ENCODE peak calls at places on chromosomes 7 and 10, in seven cellular contexts. One of them, this sample, is unnamed.

GRCh38 chr10:114332301-114332797 is 72.0 kb downstream of the AFAP1L2 start:
- DNase-seq in GDM1: no peak
- DNase-seq in kidney epithelial cell: no peak
- DNase-seq in GF-D8: no peak
- DNase-seq in H54: no peak
- DNase-seq in activated CD4-positive, alpha-beta T cell treated with anti-CD3 and anti-CD28 coated beads, Interleukin-2, amount 50 U/mL, for 4 hours: no peak
- DNase-seq in NCI-H2029 treated with DMSO at 0.1 percent for 48 hours: no peak
- DNase-seq in this sample: no peak

GRCh38 chr10:72243822-72244437 is 27.9 kb upstream of the ASCC1 start:
- DNase-seq in activated CD4-positive, alpha-beta T cell treated with anti-CD3 and anti-CD28 coated beads, Interleukin-2, amount 50 U/mL, for 4 hours: no peak
- DNase-seq in GF-D8: no peak
- DNase-seq in kidney epithelial cell: no peak
- DNase-seq in NCI-H2029 treated with DMSO at 0.1 percent for 48 hours: no peak
- DNase-seq in H54: no peak
- DNase-seq in GDM1: no peak
- DNase-seq in this sample: no peak

GRCh38 chr10:4306871-4307270 is 519.1 kb upstream of the AKR1E2 start:
- DNase-seq in GF-D8: no peak
- DNase-seq in activated CD4-positive, alpha-beta T cell treated with anti-CD3 and anti-CD28 coated beads, Interleukin-2, amount 50 U/mL, for 4 hours: no peak
- DNase-seq in H54: no peak
- DNase-seq in NCI-H2029 treated with DMSO at 0.1 percent for 48 hours: no peak
- DNase-seq in kidney epithelial cell: no peak
- DNase-seq in GDM1: no peak
- DNase-seq in this sample: no peak

GRCh38 chr7:45980181-45980905 is 59.3 kb upstream of the IGFBP3 start:
- DNase-seq in H54: no peak
- DNase-seq in NCI-H2029 treated with DMSO at 0.1 percent for 48 hours: no peak
- DNase-seq in GF-D8: no peak
- DNase-seq in GDM1: no peak
- DNase-seq in kidney epithelial cell: no peak
- DNase-seq in activated CD4-positive, alpha-beta T cell treated with anti-CD3 and anti-CD28 coated beads, Interleukin-2, amount 50 U/mL, for 4 hours: no peak
- DNase-seq in this sample: no peak

GRCh38 chr7:27921081-27921836 is 181.3 kb downstream of the TAX1BP1 start:
- DNase-seq in activated CD4-positive, alpha-beta T cell treated with anti-CD3 and anti-CD28 coated beads, Interleukin-2, amount 50 U/mL, for 4 hours: no peak
- DNase-seq in GF-D8: peak
- DNase-seq in kidney epithelial cell: peak
- DNase-seq in H54: peak
- DNase-seq in NCI-H2029 treated with DMSO at 0.1 percent for 48 hours: peak
- DNase-seq in GDM1: peak
- DNase-seq in this sample: peak

GRCh38 chr10:100519321-100520051 is at the start of gene SEC31B:
- DNase-seq in GF-D8: no peak
- DNase-seq in NCI-H2029 treated with DMSO at 0.1 percent for 48 hours: no peak
- DNase-seq in H54: no peak
- DNase-seq in kidney epithelial cell: no peak
- DNase-seq in activated CD4-positive, alpha-beta T cell treated with anti-CD3 and anti-CD28 coated beads, Interleukin-2, amount 50 U/mL, for 4 hours: no peak
- DNase-seq in GDM1: no peak
- DNase-seq in this sample: no peak

GRCh38 chr10:80945267-80945880 is 407.7 kb downstream of the SH2D4B start:
- DNase-seq in kidney epithelial cell: no peak
- DNase-seq in NCI-H2029 treated with DMSO at 0.1 percent for 48 hours: no peak
- DNase-seq in activated CD4-positive, alpha-beta T cell treated with anti-CD3 and anti-CD28 coated beads, Interleukin-2, amount 50 U/mL, for 4 hours: no peak
- DNase-seq in GF-D8: no peak
- DNase-seq in GDM1: no peak
- DNase-seq in H54: no peak
- DNase-seq in this sample: no peak

GRCh38 chr7:74474271-74474865 is 20.7 kb downstream of the GTF2IRD1 start:
- DNase-seq in GF-D8: no peak
- DNase-seq in kidney epithelial cell: no peak
- DNase-seq in NCI-H2029 treated with DMSO at 0.1 percent for 48 hours: no peak
- DNase-seq in activated CD4-positive, alpha-beta T cell treated with anti-CD3 and anti-CD28 coated beads, Interleukin-2, amount 50 U/mL, for 4 hours: no peak
- DNase-seq in GDM1: no peak
- DNase-seq in H54: no peak
- DNase-seq in this sample: no peak

GRCh38 chr7:154255324-154255723 is 203.1 kb downstream of the DPP6 start:
- DNase-seq in GF-D8: no peak
- DNase-seq in H54: no peak
- DNase-seq in GDM1: no peak
- DNase-seq in activated CD4-positive, alpha-beta T cell treated with anti-CD3 and anti-CD28 coated beads, Interleukin-2, amount 50 U/mL, for 4 hours: no peak
- DNase-seq in kidney epithelial cell: no peak
- DNase-seq in NCI-H2029 treated with DMSO at 0.1 percent for 48 hours: no peak
- DNase-seq in this sample: no peak

GRCh38 chr7:109076561-109076960 is 506.9 kb downstream of the DNAJB9 start:
- DNase-seq in H54: no peak
- DNase-seq in kidney epithelial cell: no peak
- DNase-seq in GF-D8: no peak
- DNase-seq in GDM1: no peak
- DNase-seq in activated CD4-positive, alpha-beta T cell treated with anti-CD3 and anti-CD28 coated beads, Interleukin-2, amount 50 U/mL, for 4 hours: no peak
- DNase-seq in NCI-H2029 treated with DMSO at 0.1 percent for 48 hours: no peak
- DNase-seq in this sample: no peak

GRCh38 chr10:102009801-102010425 is 46.1 kb downstream of the ARMH3 start:
- DNase-seq in H54: peak
- DNase-seq in GDM1: peak
- DNase-seq in GF-D8: peak
- DNase-seq in activated CD4-positive, alpha-beta T cell treated with anti-CD3 and anti-CD28 coated beads, Interleukin-2, amount 50 U/mL, for 4 hours: peak
- DNase-seq in kidney epithelial cell: peak
- DNase-seq in NCI-H2029 treated with DMSO at 0.1 percent for 48 hours: peak
- DNase-seq in this sample: peak

GRCh38 chr7:151248191-151249033 is at the start of gene SMARCD3:
- DNase-seq in activated CD4-positive, alpha-beta T cell treated with anti-CD3 and anti-CD28 coated beads, Interleukin-2, amount 50 U/mL, for 4 hours: peak
- DNase-seq in GDM1: no peak
- DNase-seq in NCI-H2029 treated with DMSO at 0.1 percent for 48 hours: no peak
- DNase-seq in H54: no peak
- DNase-seq in GF-D8: no peak
- DNase-seq in kidney epithelial cell: no peak
- DNase-seq in this sample: peak

GRCh38 chr10:92891885-92892705 is 43.8 kb downstream of the EXOC6 start:
- DNase-seq in H54: peak
- DNase-seq in kidney epithelial cell: peak
- DNase-seq in activated CD4-positive, alpha-beta T cell treated with anti-CD3 and anti-CD28 coated beads, Interleukin-2, amount 50 U/mL, for 4 hours: no peak
- DNase-seq in NCI-H2029 treated with DMSO at 0.1 percent for 48 hours: no peak
- DNase-seq in GDM1: no peak
- DNase-seq in GF-D8: no peak
- DNase-seq in this sample: no peak

GRCh38 chr10:128068398-128069285 is 57.6 kb downstream of the MKI67 start:
- DNase-seq in GF-D8: no peak
- DNase-seq in GDM1: no peak
- DNase-seq in H54: no peak
- DNase-seq in NCI-H2029 treated with DMSO at 0.1 percent for 48 hours: no peak
- DNase-seq in activated CD4-positive, alpha-beta T cell treated with anti-CD3 and anti-CD28 coated beads, Interleukin-2, amount 50 U/mL, for 4 hours: no peak
- DNase-seq in kidney epithelial cell: no peak
- DNase-seq in this sample: no peak

GRCh38 chr10:87598700-87599099 is 61.0 kb upstream of the PAPSS2 start:
- DNase-seq in activated CD4-positive, alpha-beta T cell treated with anti-CD3 and anti-CD28 coated beads, Interleukin-2, amount 50 U/mL, for 4 hours: no peak
- DNase-seq in NCI-H2029 treated with DMSO at 0.1 percent for 48 hours: no peak
- DNase-seq in GDM1: no peak
- DNase-seq in kidney epithelial cell: no peak
- DNase-seq in H54: no peak
- DNase-seq in GF-D8: no peak
- DNase-seq in this sample: no peak

GRCh38 chr10:26555719-26556368 is 117.7 kb downstream of the APBB1IP start:
- DNase-seq in kidney epithelial cell: peak
- DNase-seq in GF-D8: peak
- DNase-seq in H54: no peak
- DNase-seq in NCI-H2029 treated with DMSO at 0.1 percent for 48 hours: no peak
- DNase-seq in GDM1: no peak
- DNase-seq in activated CD4-positive, alpha-beta T cell treated with anti-CD3 and anti-CD28 coated beads, Interleukin-2, amount 50 U/mL, for 4 hours: no peak
- DNase-seq in this sample: no peak

GRCh38 chr10:103295391-103296044 is 18.6 kb downstream of the INA start:
- DNase-seq in GDM1: no peak
- DNase-seq in GF-D8: no peak
- DNase-seq in kidney epithelial cell: no peak
- DNase-seq in activated CD4-positive, alpha-beta T cell treated with anti-CD3 and anti-CD28 coated beads, Interleukin-2, amount 50 U/mL, for 4 hours: no peak
- DNase-seq in NCI-H2029 treated with DMSO at 0.1 percent for 48 hours: no peak
- DNase-seq in H54: no peak
- DNase-seq in this sample: no peak

GRCh38 chr7:72805526-72806494 is 22.2 kb downstream of the TYW1B start:
- DNase-seq in activated CD4-positive, alpha-beta T cell treated with anti-CD3 and anti-CD28 coated beads, Interleukin-2, amount 50 U/mL, for 4 hours: no peak
- DNase-seq in NCI-H2029 treated with DMSO at 0.1 percent for 48 hours: no peak
- DNase-seq in GF-D8: peak
- DNase-seq in GDM1: no peak
- DNase-seq in kidney epithelial cell: no peak
- DNase-seq in H54: no peak
- DNase-seq in this sample: no peak

GRCh38 chr10:103491729-103492364 is 1.7 kb upstream of the NEURL1 start:
- DNase-seq in GF-D8: no peak
- DNase-seq in kidney epithelial cell: peak
- DNase-seq in GDM1: no peak
- DNase-seq in activated CD4-positive, alpha-beta T cell treated with anti-CD3 and anti-CD28 coated beads, Interleukin-2, amount 50 U/mL, for 4 hours: no peak
- DNase-seq in H54: peak
- DNase-seq in NCI-H2029 treated with DMSO at 0.1 percent for 48 hours: no peak
- DNase-seq in this sample: no peak

GRCh38 chr7:150981644-150982043 is 3.5 kb upstream of the KCNH2 start:
- DNase-seq in NCI-H2029 treated with DMSO at 0.1 percent for 48 hours: no peak
- DNase-seq in activated CD4-positive, alpha-beta T cell treated with anti-CD3 and anti-CD28 coated beads, Interleukin-2, amount 50 U/mL, for 4 hours: no peak
- DNase-seq in GDM1: no peak
- DNase-seq in kidney epithelial cell: no peak
- DNase-seq in GF-D8: no peak
- DNase-seq in H54: no peak
- DNase-seq in this sample: no peak

GRCh38 chr7:9148687-9149086 is 715.3 kb downstream of the NXPH1 start:
- DNase-seq in GDM1: no peak
- DNase-seq in H54: no peak
- DNase-seq in activated CD4-positive, alpha-beta T cell treated with anti-CD3 and anti-CD28 coated beads, Interleukin-2, amount 50 U/mL, for 4 hours: no peak
- DNase-seq in NCI-H2029 treated with DMSO at 0.1 percent for 48 hours: no peak
- DNase-seq in kidney epithelial cell: no peak
- DNase-seq in GF-D8: no peak
- DNase-seq in this sample: no peak

GRCh38 chr7:46191776-46192175 is 270.7 kb upstream of the IGFBP3 start:
- DNase-seq in kidney epithelial cell: no peak
- DNase-seq in H54: no peak
- DNase-seq in NCI-H2029 treated with DMSO at 0.1 percent for 48 hours: no peak
- DNase-seq in activated CD4-positive, alpha-beta T cell treated with anti-CD3 and anti-CD28 coated beads, Interleukin-2, amount 50 U/mL, for 4 hours: no peak
- DNase-seq in GDM1: no peak
- DNase-seq in GF-D8: no peak
- DNase-seq in this sample: no peak

GRCh38 chr7:151141855-151142685 is 25.4 kb downstream of the GBX1 start:
- DNase-seq in H54: no peak
- DNase-seq in kidney epithelial cell: no peak
- DNase-seq in GF-D8: no peak
- DNase-seq in activated CD4-positive, alpha-beta T cell treated with anti-CD3 and anti-CD28 coated beads, Interleukin-2, amount 50 U/mL, for 4 hours: no peak
- DNase-seq in NCI-H2029 treated with DMSO at 0.1 percent for 48 hours: no peak
- DNase-seq in GDM1: no peak
- DNase-seq in this sample: no peak

This sample was measured in CD4-positive, CD25-positive, alpha-beta regulatory T cell.